ENCODE peak calls at places on chromosomes 2 and 18, in four cellular contexts. I is astrocyte of the spinal cord, N is psoas muscle, A is left lung. R is an unnamed sample.

GRCh38 chr2:187912956-187913355 is 358.7 kb upstream of the TFPI start:
- DNase-seq in A (no peak), I (no peak), N (no peak), R (peak)

GRCh38 chr18:79558196-79559120 is 121.1 kb upstream of the CTDP1 start:
- DNase-seq in N (no peak), A (no peak), I (no peak), R (no peak)

GRCh38 chr2:84953535-84953934 is 17.4 kb upstream of the KCMF1 start:
- DNase-seq in A (no peak), I (no peak), N (no peak), R (no peak)

GRCh38 chr2:45233301-45233700 is 224.0 kb upstream of the SIX2 start:
- DNase-seq in I (no peak), A (no peak), N (no peak), R (peak)

GRCh38 chr2:65754219-65754618 is 321.8 kb upstream of the SPRED2 start:
- DNase-seq in A (no peak), I (peak), N (no peak), R (no peak)

GRCh38 chr18:76931171-76931570 is 108.8 kb downstream of the ZNF236 start:
- DNase-seq in N (no peak), A (no peak), I (no peak), R (no peak)

GRCh38 chr2:28583899-28584553 is 88.2 kb downstream of the PLB1 start:
- DNase-seq in A (no peak), I (peak), N (peak), R (peak)

GRCh38 chr2:102765061-102765460 is 3.2 kb downstream of the TMEM182 start:
- DNase-seq in A (no peak), N (no peak), I (no peak), R (no peak)

GRCh38 chr2:3867451-3867850 is 164.1 kb downstream of the DCDC2C start:
- DNase-seq in I (no peak), A (no peak), N (no peak), R (no peak)

GRCh38 chr18:72830109-72830508 is 37.7 kb downstream of the NETO1 start:
- DNase-seq in I (peak), A (no peak), N (no peak), R (peak)

GRCh38 chr2:44549099-44549471 is 187.3 kb downstream of the CAMKMT start:
- DNase-seq in A (no peak), I (peak), N (no peak), R (peak)

GRCh38 chr18:48990497-48991298 is 39.9 kb upstream of the SMAD7 start:
- DNase-seq in A (no peak), I (peak), N (no peak), R (peak)

GRCh38 chr2:134193774-134194173 is 60.1 kb upstream of the MGAT5 start:
- DNase-seq in N (no peak), I (peak), A (no peak), R (no peak)

GRCh38 chr2:227860116-227860724 is 11.2 kb upstream of the DAW1 start:
- DNase-seq in N (no peak), I (no peak), A (no peak), R (no peak)

DNA sequence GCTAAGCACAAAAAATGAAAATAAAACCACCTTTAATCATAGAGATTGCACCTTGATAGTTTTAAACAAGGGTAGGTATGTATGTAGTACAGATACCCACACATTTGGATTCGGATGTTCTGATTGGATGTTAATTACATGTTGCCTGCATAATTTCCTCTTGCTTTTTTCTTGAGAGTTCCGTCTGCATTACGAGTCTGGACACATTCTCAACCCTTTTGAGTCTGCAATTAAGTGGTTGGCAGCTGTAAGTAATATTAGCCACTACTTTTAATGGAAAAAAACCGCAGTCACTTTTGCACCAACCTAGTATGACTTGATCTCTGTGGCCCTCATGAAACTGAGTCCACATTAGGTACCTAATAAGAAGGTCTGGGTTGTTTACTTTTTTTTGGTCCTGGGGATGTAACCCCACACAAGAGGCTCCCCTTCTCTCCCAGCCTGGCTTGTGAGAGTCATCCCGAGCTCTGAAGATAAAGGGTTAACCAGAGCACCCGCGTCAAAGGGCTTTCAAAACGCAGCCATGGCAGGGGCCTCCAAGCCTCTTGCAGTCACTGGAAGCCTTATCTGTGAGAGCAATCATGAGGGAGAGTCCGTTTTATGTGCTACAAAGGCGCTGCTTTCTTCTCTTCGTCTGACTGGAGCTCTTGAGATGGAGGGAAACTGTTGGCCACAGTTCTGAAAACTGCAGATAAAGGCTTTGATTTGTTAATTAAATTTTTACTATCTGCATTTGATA is 217.4 kb downstream of the VAPA start:
- DNase-seq in A (no peak), N (no peak), I (no peak), R (no peak)
- H3K4me3 ChIP-seq in A (peak), N (peak), I (no peak), R (no peak)

GRCh38 chr2:91442246-91442905 is 2750.9 kb downstream of the RPIA start:
- DNase-seq in N (peak), I (no peak), A (peak), R (no peak)
- H3K4me3 ChIP-seq in N (peak), I (peak), A (peak), R (peak)

GRCh38 chr2:95525294-95526035 is 40.9 kb upstream of the TRIM43B start:
- DNase-seq in I (no peak), A (peak), N (peak), R (peak)
- H3K4me3 ChIP-seq in I (no peak), A (peak), N (peak), R (no peak)

GRCh38 chr2:176769021-176769420 is 443.6 kb upstream of the HNRNPA3 start:
- DNase-seq in N (no peak), I (no peak), A (no peak), R (no peak)

GRCh38 chr2:176763111-176763510 is 449.5 kb upstream of the HNRNPA3 start:
- DNase-seq in N (no peak), I (no peak), A (no peak), R (no peak)

GRCh38 chr2:176766005-176766404 is 446.6 kb upstream of the HNRNPA3 start:
- DNase-seq in I (no peak), N (no peak), A (no peak), R (no peak)

GRCh38 chr2:176768185-176768584 is 444.4 kb upstream of the HNRNPA3 start:
- DNase-seq in I (no peak), N (no peak), A (no peak), R (no peak)

GRCh38 chr2:176763871-176764404 is 448.7 kb upstream of the HNRNPA3 start:
- DNase-seq in N (no peak), I (no peak), A (no peak), R (no peak)
- H3K4me3 ChIP-seq in N (no peak), I (no peak), A (no peak), R (no peak)

DNA sequence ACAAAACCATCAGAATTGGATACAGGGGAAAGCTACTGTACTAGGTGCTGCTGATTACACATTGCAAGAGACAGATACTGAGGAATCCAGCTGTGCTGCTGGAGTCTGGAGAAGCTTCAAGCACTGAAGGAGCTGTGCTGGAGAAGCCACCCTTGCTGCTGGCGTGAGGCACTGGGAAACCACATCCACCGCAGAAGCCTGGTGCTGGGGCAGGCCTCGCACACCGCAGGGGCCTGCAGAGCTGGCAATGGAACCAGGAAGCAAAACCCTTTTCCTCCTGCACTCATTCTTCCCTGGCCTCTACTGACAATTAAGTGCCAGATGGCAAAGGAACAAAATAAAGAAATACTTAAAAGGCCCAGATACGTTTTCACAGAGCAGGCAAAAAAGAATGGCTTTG is 94.4 kb upstream of the MSH6 start:
- DNase-seq in I (peak), A (no peak), N (no peak), R (no peak)
- H3K4me3 ChIP-seq in I (no peak), A (no peak), N (no peak), R (no peak)

R was measured in cardiac fibroblast.